ENCODE peak calls at places on chromosomes 6 and 20, in eight cellular contexts. Y is T-cell; S is neural progenitor cell; C is cardiac fibroblast; F is choroid plexus epithelial cell; R is GM12891; X is stimulated activated CD4-positive, alpha-beta T cell treated with anti-CD3 and anti-CD28 coated beads, Interleukin-1b, Interleukin-23, amount 100 ng/mL, for 4 hours; Q is esophagus squamous epithelium. M is an unnamed sample.
A peak's percentile ranks its signal among the peaks of the same experiment; 100 is the strongest.

GRCh38 chr6:37488464-37488863 is 11.2 kb downstream of the CCDC167 start:
- DNase-seq in Y (no peak), S (no peak), C (no peak), F (no peak), R (no peak), X (no peak), Q (no peak), M (no peak)

GRCh38 chr6:21634582-21634981 is 41.0 kb downstream of the SOX4 start:
- DNase-seq in Y (no peak), S (no peak), C (peak; percentile 94), F (peak; percentile 94), R (no peak), X (no peak), Q (no peak), M (no peak)

GRCh38 chr20:35079472-35080347 is 12.9 kb downstream of the TRPC4AP start:
- DNase-seq in Y (no peak), S (no peak), C (no peak), F (no peak), R (no peak), X (no peak), Q (no peak), M (no peak)

GRCh38 chr6:99187429-99187828 is 162.0 kb downstream of the FAXC start:
- DNase-seq in Y (no peak), S (no peak), C (no peak), F (no peak), R (no peak), X (no peak), Q (no peak), M (no peak)

GRCh38 chr20:7924692-7925091 is 15.6 kb downstream of the HAO1 start:
- DNase-seq in Y (no peak), S (no peak), C (peak; percentile 78), F (peak; percentile 90), R (no peak), X (no peak), Q (no peak), M (no peak)

GRCh38 chr6:36832313-36832712 is 6.9 kb downstream of the CPNE5 start:
- DNase-seq in Y (no peak), S (no peak), C (no peak), F (no peak), R (no peak), X (no peak), Q (no peak), M (no peak)

GRCh38 chr6:113076116-113076515 is 729.0 kb downstream of the RFPL4B start:
- DNase-seq in Y (no peak), S (no peak), C (no peak), F (no peak), R (no peak), X (no peak), Q (no peak), M (no peak)

GRCh38 chr6:45667766-45668165 is 290.0 kb upstream of the SUPT3H start:
- DNase-seq in Y (no peak), S (no peak), C (no peak), F (no peak), R (no peak), X (no peak), Q (no peak), M (no peak)

GRCh38 chr6:36596359-36596758 is 2.2 kb downstream of the SRSF3 start:
- DNase-seq in Y (no peak), S (no peak), C (no peak), F (no peak), R (no peak), X (no peak), Q (no peak), M (no peak)

GRCh38 chr6:92810913-92811312 is 608.4 kb downstream of the EPHA7 start:
- DNase-seq in Y (no peak), S (peak; percentile 83), C (peak; percentile 37), F (peak; percentile 65), R (peak; percentile 27), X (no peak), Q (no peak), M (peak; percentile 34)

GRCh38 chr20:49203746-49204145 is 15.5 kb upstream of the DDX27 start:
- DNase-seq in Y (no peak), S (no peak), C (no peak), F (no peak), R (no peak), X (no peak), Q (no peak), M (no peak)

GRCh38 chr20:58070664-58071499 is 157.6 kb downstream of the ANKRD60 start:
- DNase-seq in Y (no peak), S (no peak), C (no peak), F (no peak), R (no peak), X (no peak), Q (no peak), M (no peak)

GRCh38 chr6:160137989-160138835 is 16.6 kb downstream of the SLC22A1 start:
- DNase-seq in Y (peak; percentile 69), S (peak; percentile 59), C (peak; percentile 79), F (peak; percentile 83), R (peak; percentile 48), X (peak; percentile 46), Q (no peak), M (peak; percentile 31)

GRCh38 chr20:24735263-24735662 is 213.8 kb upstream of the CST7 start:
- DNase-seq in Y (no peak), S (no peak), C (peak; percentile 4), F (no peak), R (no peak), X (no peak), Q (no peak), M (no peak)

GRCh38 chr6:37486440-37486839 is 13.3 kb downstream of the CCDC167 start:
- DNase-seq in Y (no peak), S (no peak), C (no peak), F (no peak), R (no peak), X (no peak), Q (no peak), M (no peak)

GRCh38 chr6:111646942-111647341 is 41.3 kb upstream of the TRAF3IP2 start:
- DNase-seq in Y (no peak), S (no peak), C (peak; percentile 83), F (peak; percentile 93), R (no peak), X (no peak), Q (no peak), M (no peak)

GRCh38 chr20:20017852-20018245 is 687 bp downstream of the NAA20 start:
- DNase-seq in Y (no peak), S (no peak), C (no peak), F (no peak), R (peak; percentile 16), X (no peak), Q (no peak), M (no peak)

GRCh38 chr6:113065606-113066005 is 718.5 kb downstream of the RFPL4B start:
- DNase-seq in Y (no peak), S (peak; percentile 11), C (peak; percentile 62), F (peak; percentile 91), R (no peak), X (no peak), Q (no peak), M (no peak)

GRCh38 chr6:133966654-133967300 is 13.8 kb downstream of the TBPL1 start:
- DNase-seq in Y (no peak), S (no peak), C (no peak), F (no peak), R (no peak), X (no peak), Q (no peak), M (no peak)

GRCh38 chr20:23203951-23204730 is 118.0 kb upstream of the CD93 start:
- DNase-seq in Y (no peak), S (no peak), C (no peak), F (no peak), R (no peak), X (no peak), Q (no peak), M (no peak)

GRCh38 chr6:43798688-43799444 is 28.9 kb downstream of the VEGFA start:
- DNase-seq in Y (no peak), S (no peak), C (peak; percentile 52), F (peak; percentile 56), R (no peak), X (no peak), Q (peak; percentile 16), M (no peak)

GRCh38 chr6:71545905-71546304 is 257.3 kb downstream of the OGFRL1 start:
- DNase-seq in Y (no peak), S (no peak), C (no peak), F (no peak), R (no peak), X (no peak), Q (no peak), M (no peak)

GRCh38 chr6:137903933-137904821 is 37.1 kb downstream of the TNFAIP3 start:
- DNase-seq in Y (no peak), S (no peak), C (no peak), F (peak; percentile 64), R (no peak), X (peak; percentile 40), Q (no peak), M (no peak)

GRCh38 chr20:41398408-41398807 is 31.8 kb upstream of the EMILIN3 start:
- DNase-seq in Y (no peak), S (no peak), C (peak; percentile 81), F (no peak), R (no peak), X (no peak), Q (no peak), M (no peak)

GRCh38 chr6:30761791-30762429 is 17.6 kb upstream of the IER3 start:
- DNase-seq in Y (no peak), S (no peak), C (no peak), F (no peak), R (no peak), X (no peak), Q (no peak), M (no peak)

GRCh38 chr6:51473996-51474975 is 613.1 kb downstream of the PKHD1 start:
- DNase-seq in Y (no peak), S (no peak), C (no peak), F (no peak), R (no peak), X (no peak), Q (no peak), M (no peak)

M was measured in progenitor cell of endocrine pancreas.